ENCODE peak calls at places on chromosomes 6 and 20, in four cellular contexts. L is breast epithelium; C is BJ; R is CD4-positive, alpha-beta T cell. B is an unnamed sample.
A peak's percentile ranks its signal among the peaks of the same experiment; 100 is the strongest.

GRCh38 chr6:39102024-39102820 is 12.8 kb downstream of the SAYSD1 start:
- DNase-seq in R (no peak), L (no peak), C (no peak), B (no peak)

GRCh38 chr6:47134476-47135189 is 92.5 kb upstream of the ADGRF1 start:
- DNase-seq in L (no peak), R (no peak), C (peak; percentile 59), B (no peak)

GRCh38 chr6:44303842-44304241 is 9.3 kb downstream of the AARS2 start:
- DNase-seq in R (no peak), C (no peak), L (no peak), B (no peak)

GRCh38 chr20:59322101-59322500 is 21.7 kb downstream of the EDN3 start:
- DNase-seq in C (no peak), R (no peak), L (no peak), B (no peak)

GRCh38 chr6:44289726-44290125 is 19.5 kb downstream of the TMEM151B start:
- DNase-seq in C (no peak), R (no peak), L (no peak), B (no peak)

GRCh38 chr20:41278936-41279335 is 38.6 kb downstream of the ZHX3 start:
- DNase-seq in C (no peak), L (no peak), R (no peak), B (no peak)

GRCh38 chr6:136962661-136963060 is 40.6 kb downstream of the SLC35D3 start:
- DNase-seq in R (no peak), L (no peak), C (no peak), B (no peak)

GRCh38 chr6:131960371-131961133 is 9.4 kb upstream of the CCN2 start:
- DNase-seq in C (no peak), L (no peak), R (no peak), B (no peak)

GRCh38 chr20:47276856-47277541 is 79.5 kb downstream of the ZMYND8 start:
- DNase-seq in L (peak; percentile 62), C (peak; percentile 59), R (no peak), B (no peak)

GRCh38 chr6:9116026-9116425 is 680.7 kb upstream of the SLC35B3 start:
- DNase-seq in L (no peak), C (peak; percentile 50), R (no peak), B (no peak)

GRCh38 chr20:57246008-57246407 is 20.4 kb downstream of the BMP7 start:
- DNase-seq in R (no peak), L (no peak), C (no peak), B (no peak)

DNA sequence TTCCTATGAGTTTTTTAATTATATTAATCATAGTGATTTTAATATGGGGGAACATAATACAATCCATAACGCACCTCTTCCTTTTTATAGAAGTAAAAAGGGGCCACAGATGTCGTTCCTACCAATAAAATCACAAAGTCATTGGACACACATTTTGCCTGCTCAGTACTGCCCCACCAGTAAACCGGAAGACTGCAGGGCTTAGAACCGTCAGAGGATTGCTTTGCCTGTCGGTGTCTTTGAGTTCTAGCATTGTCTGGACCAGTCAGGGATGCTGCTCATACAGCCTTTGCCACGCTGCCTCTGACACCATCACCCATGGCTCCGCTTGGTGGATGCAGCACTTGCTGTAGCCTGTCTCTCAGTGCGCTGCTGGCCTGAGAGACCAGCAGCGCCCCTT is 853.6 kb downstream of the C6orf118 start:
- DNase-seq in C (no peak), R (no peak), L (no peak), B (no peak)
- TF ChIP-seq CTCF in C (no peak), R (no peak), L (no peak), B (no peak)

DNA sequence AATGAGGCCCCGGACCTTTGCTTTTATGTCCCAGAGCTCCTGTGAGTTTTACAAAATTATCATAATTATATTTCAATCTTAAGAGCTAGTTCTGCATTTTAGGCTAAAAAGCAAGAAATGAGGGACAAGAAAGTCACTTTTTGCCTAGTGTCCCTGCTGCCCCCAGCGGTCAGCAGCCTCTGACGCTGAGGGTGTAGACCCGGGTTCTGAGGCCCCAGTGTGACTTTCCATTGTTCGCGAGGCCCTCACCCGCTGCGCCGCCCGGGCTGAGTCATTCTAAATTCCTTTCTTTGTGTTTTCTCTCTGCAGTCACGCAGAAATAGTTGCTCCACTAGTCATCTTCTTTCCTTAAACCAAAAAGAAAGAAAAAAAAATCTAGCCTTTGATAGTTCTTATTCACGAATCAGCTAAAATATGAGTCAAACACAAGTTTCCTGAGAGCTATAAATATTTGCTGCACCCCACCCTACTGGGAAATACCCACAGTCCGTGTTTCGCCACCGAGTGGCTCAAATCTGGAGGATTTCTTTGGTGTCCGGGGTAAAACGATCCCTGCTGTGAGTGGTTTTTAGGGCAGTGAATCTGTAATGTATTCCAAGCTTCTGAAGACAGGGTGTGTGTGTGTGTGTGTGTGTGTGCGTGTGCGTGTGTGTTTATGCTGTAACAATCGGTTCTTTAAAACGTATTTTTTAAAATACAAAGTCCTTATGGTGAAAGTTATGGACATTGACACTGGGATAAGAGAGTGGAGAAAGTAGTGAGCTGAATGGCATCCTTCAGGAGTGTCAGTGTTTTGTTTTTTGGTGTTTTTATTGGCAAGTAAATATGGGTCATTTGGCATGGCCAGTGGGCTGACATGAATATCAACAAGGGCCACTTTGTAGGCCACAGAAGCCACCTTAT is 59.7 kb upstream of the EEF1A1 start:
- DNase-seq in R (peak; percentile 51), L (peak; percentile 80), C (peak; percentile 99), B (peak; percentile 54)
- TF ChIP-seq CTCF in R (no peak), L (peak; percentile 32), C (peak; percentile 61), B (no peak)

GRCh38 chr6:109062216-109062615 is 32.4 kb downstream of the SESN1 start:
- DNase-seq in C (no peak), R (no peak), L (no peak), B (no peak)

GRCh38 chr6:109058620-109059019 is 36.0 kb downstream of the SESN1 start:
- DNase-seq in L (no peak), C (no peak), R (no peak), B (no peak)

GRCh38 chr6:109060585-109060984 is 34.1 kb downstream of the SESN1 start:
- DNase-seq in L (no peak), C (no peak), R (no peak), B (no peak)

GRCh38 chr6:109059148-109059547 is 35.5 kb downstream of the SESN1 start:
- DNase-seq in R (no peak), C (no peak), L (no peak), B (no peak)

DNA sequence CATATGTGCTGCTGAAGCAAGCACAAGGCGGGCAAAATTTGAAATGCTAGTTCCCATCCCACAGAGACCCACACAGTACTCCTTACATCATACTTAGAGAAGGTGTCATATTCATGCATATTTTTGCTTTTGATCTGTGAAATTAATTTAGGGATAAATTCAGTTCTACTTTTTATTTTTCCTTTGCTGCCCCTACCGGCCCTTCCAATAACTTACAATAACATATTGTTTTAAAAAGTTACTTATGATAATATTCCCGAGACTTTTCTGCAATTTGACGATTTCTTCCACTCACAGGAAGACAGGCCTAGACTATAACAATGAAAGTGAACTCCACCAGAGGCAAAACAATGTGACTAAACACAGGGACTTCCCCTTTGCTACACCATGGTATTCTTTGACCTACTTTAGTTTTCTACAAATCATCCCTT is 35.0 kb downstream of the SESN1 start:
- DNase-seq in C (no peak), L (no peak), R (no peak), B (no peak)
- TF ChIP-seq CTCF in C (no peak), L (peak; percentile 42), R (no peak), B (no peak)

GRCh38 chr6:127539292-127539691 is 20.2 kb upstream of the MTCL3 start:
- DNase-seq in R (no peak), L (no peak), C (no peak), B (no peak)
- TF ChIP-seq CTCF in R (peak; percentile 67), L (peak; percentile 25), C (no peak), B (no peak)

DNA sequence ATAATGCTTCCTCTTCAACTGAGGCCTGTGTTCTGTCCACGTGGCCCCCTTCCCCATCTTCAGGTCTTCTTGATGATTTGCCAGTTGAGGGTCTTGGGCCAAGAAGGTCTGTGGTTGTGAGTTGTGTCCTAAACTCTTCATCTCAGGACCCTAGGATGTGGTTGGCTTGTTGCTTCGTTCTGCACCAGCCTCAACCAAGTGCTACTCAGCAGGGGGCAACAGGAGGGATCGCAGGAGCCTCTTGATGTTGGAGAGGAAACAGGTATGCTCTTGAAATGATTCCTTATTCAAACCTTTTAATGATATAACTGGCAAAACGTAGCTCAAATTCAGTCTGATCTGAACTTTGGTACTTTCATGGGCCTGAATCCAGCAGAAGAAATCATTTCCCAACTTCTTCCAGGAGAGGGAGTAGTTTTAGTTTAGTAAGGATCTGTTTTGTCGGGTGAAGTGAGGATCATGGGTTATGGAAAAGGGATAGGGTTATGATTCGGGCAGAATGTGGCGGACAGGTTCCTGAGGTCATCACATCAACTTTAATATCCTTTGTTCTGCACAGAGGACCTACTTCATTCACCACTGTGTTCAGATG is 30.8 kb downstream of the SIRPB1 start:
- DNase-seq in L (no peak), R (no peak), C (no peak), B (no peak)
- TF ChIP-seq CTCF in L (no peak), R (no peak), C (no peak), B (no peak)

GRCh38 chr20:14051454-14051853 is 56.1 kb downstream of the MACROD2 start:
- DNase-seq in R (no peak), C (no peak), L (no peak), B (no peak)
- TF ChIP-seq CTCF in R (no peak), C (no peak), L (no peak), B (no peak)

GRCh38 chr6:147003186-147003585 is 201.0 kb upstream of the STXBP5 start:
- DNase-seq in C (no peak), R (no peak), L (no peak), B (no peak)

GRCh38 chr6:147001621-147002020 is 202.6 kb upstream of the STXBP5 start:
- DNase-seq in L (no peak), C (no peak), R (no peak), B (no peak)

GRCh38 chr6:146997062-146997461 is 207.2 kb upstream of the STXBP5 start:
- DNase-seq in R (no peak), L (no peak), C (no peak), B (no peak)

GRCh38 chr6:146999766-147000165 is 204.5 kb upstream of the STXBP5 start:
- DNase-seq in R (no peak), C (no peak), L (no peak), B (no peak)

DNA sequence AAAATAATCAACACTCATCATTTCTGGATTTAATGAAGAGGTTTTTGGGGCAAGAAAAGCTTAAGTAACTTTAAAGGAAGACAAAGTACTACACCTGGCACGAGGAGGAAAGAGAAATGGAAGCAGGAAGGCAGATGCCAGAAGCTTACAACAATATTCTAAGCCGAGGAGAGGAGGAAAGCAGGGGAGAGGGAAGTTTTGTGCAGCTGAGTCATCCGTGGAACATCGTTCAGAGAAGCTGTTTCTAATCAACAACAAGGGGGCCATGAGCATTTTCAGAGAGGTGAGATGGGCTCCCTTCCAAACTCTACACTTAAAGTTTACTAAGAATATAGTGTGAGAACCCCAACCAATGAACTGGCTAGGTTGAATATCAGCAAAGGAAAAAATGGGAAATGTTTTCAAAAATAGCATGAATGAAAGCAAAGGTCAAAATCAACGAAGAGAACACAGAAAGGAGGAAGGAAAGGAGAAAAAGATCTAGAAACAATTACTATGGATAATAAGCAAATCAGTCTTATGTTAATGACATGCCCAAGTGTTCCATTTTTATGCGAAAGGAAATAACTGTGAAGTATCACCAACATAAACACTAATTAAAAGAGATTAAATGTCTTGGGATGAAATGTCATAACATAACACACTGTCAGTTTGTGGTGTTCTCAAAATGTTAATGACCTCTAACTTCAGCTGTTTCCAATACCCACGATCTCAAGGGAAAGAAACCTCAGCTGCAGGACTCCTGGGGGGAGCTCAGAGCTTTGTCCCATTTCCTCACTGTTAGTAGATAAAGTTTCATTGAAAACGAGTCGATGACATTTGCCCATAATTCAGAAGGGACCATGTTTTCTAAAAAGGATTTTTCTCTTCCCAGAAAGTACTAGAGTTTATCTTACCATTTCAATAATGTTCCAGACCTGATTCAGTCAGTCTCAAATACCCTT is 203.4 kb upstream of the STXBP5 start:
- DNase-seq in R (no peak), C (no peak), L (no peak), B (no peak)
- TF ChIP-seq CTCF in R (no peak), C (no peak), L (no peak), B (no peak)